ENCODE peak calls at places on chromosomes 12 and 14, in seven cellular contexts. One of them, this sample, is unnamed.

GRCh38 chr12:57894577-57895292 is 46.6 kb upstream of the ATP23 start:
- DNase-seq in A549: no peak
- DNase-seq in T-cell: no peak
- DNase-seq in cardiac muscle cell: no peak
- DNase-seq in fibroblast of the conjunctiva: no peak
- DNase-seq in head of caudate nucleus: no peak
- DNase-seq in GM12865: no peak
- DNase-seq in this sample: no peak

GRCh38 chr12:89486231-89486630 is 38.4 kb downstream of the GALNT4 start:
- DNase-seq in GM12865: no peak
- DNase-seq in A549: no peak
- DNase-seq in head of caudate nucleus: no peak
- DNase-seq in cardiac muscle cell: no peak
- DNase-seq in fibroblast of the conjunctiva: no peak
- DNase-seq in T-cell: no peak
- DNase-seq in this sample: no peak

GRCh38 chr14:56630707-56631106 is 51.1 kb downstream of the TMEM260 start:
- DNase-seq in fibroblast of the conjunctiva: peak
- DNase-seq in head of caudate nucleus: no peak
- DNase-seq in T-cell: no peak
- DNase-seq in cardiac muscle cell: no peak
- DNase-seq in A549: no peak
- DNase-seq in GM12865: no peak
- DNase-seq in this sample: no peak

GRCh38 chr12:122048156-122048555 is 26.5 kb downstream of the BCL7A start:
- DNase-seq in head of caudate nucleus: no peak
- DNase-seq in T-cell: no peak
- DNase-seq in A549: no peak
- DNase-seq in cardiac muscle cell: no peak
- DNase-seq in GM12865: no peak
- DNase-seq in fibroblast of the conjunctiva: no peak
- DNase-seq in this sample: no peak

GRCh38 chr14:102917469-102918211 is 4.8 kb upstream of the AMN start:
- DNase-seq in fibroblast of the conjunctiva: no peak
- DNase-seq in T-cell: peak
- DNase-seq in A549: peak
- DNase-seq in cardiac muscle cell: peak
- DNase-seq in GM12865: peak
- DNase-seq in head of caudate nucleus: peak
- DNase-seq in this sample: peak

GRCh38 chr12:96402061-96402460 is 1.8 kb upstream of the CDK17 start:
- DNase-seq in T-cell: no peak
- DNase-seq in cardiac muscle cell: no peak
- DNase-seq in GM12865: no peak
- DNase-seq in head of caudate nucleus: peak
- DNase-seq in A549: no peak
- DNase-seq in fibroblast of the conjunctiva: no peak
- DNase-seq in this sample: no peak

GRCh38 chr14:90758959-90759358 is 57.3 kb downstream of the TTC7B start:
- DNase-seq in T-cell: no peak
- DNase-seq in fibroblast of the conjunctiva: no peak
- DNase-seq in A549: no peak
- DNase-seq in head of caudate nucleus: peak
- DNase-seq in GM12865: peak
- DNase-seq in cardiac muscle cell: no peak
- DNase-seq in this sample: peak

GRCh38 chr12:124107299-124107698 is 134.3 kb downstream of the ZNF664 start:
- DNase-seq in GM12865: no peak
- DNase-seq in T-cell: no peak
- DNase-seq in head of caudate nucleus: no peak
- DNase-seq in cardiac muscle cell: no peak
- DNase-seq in fibroblast of the conjunctiva: no peak
- DNase-seq in A549: no peak
- DNase-seq in this sample: no peak

GRCh38 chr12:68271346-68271745 is 17.9 kb upstream of the IL22 start:
- DNase-seq in GM12865: no peak
- DNase-seq in A549: no peak
- DNase-seq in fibroblast of the conjunctiva: peak
- DNase-seq in head of caudate nucleus: no peak
- DNase-seq in cardiac muscle cell: no peak
- DNase-seq in T-cell: no peak
- DNase-seq in this sample: no peak

GRCh38 chr12:103757248-103757647 is 83.8 kb downstream of the NT5DC3 start:
- DNase-seq in head of caudate nucleus: no peak
- DNase-seq in GM12865: no peak
- DNase-seq in fibroblast of the conjunctiva: no peak
- DNase-seq in A549: no peak
- DNase-seq in cardiac muscle cell: no peak
- DNase-seq in T-cell: no peak
- DNase-seq in this sample: no peak

GRCh38 chr12:117097159-117097558 is 2.1 kb downstream of the TESC start:
- DNase-seq in GM12865: no peak
- DNase-seq in A549: no peak
- DNase-seq in fibroblast of the conjunctiva: no peak
- DNase-seq in T-cell: no peak
- DNase-seq in cardiac muscle cell: no peak
- DNase-seq in head of caudate nucleus: peak
- DNase-seq in this sample: no peak

GRCh38 chr12:19759229-19759628 is 319.9 kb downstream of the AEBP2 start:
- DNase-seq in fibroblast of the conjunctiva: peak
- DNase-seq in head of caudate nucleus: no peak
- DNase-seq in T-cell: no peak
- DNase-seq in GM12865: no peak
- DNase-seq in A549: no peak
- DNase-seq in cardiac muscle cell: no peak
- DNase-seq in this sample: no peak